ENCODE peak calls at places on chromosomes 12 and 14, in eight cellular contexts. One of them, this sample, is unnamed.

GRCh38 chr14:96160030-96160912 is 44.4 kb upstream of the BDKRB2 start:
- DNase-seq in transverse colon: no peak
- DNase-seq in stomach: peak; percentile 8
- DNase-seq in breast epithelium: peak; percentile 5
- DNase-seq in A549: no peak
- DNase-seq in tibial nerve: no peak
- DNase-seq in H54: no peak
- DNase-seq in HCT116: no peak
- DNase-seq in this sample: no peak

GRCh38 chr12:6158263-6158662 is 33.8 kb upstream of the VWF start:
- DNase-seq in transverse colon: no peak
- DNase-seq in A549: no peak
- DNase-seq in tibial nerve: no peak
- DNase-seq in H54: no peak
- DNase-seq in stomach: no peak
- DNase-seq in HCT116: no peak
- DNase-seq in breast epithelium: no peak
- DNase-seq in this sample: no peak

GRCh38 chr12:5655120-5655519 is 223.2 kb downstream of the NTF3 start:
- DNase-seq in breast epithelium: no peak
- DNase-seq in A549: no peak
- DNase-seq in stomach: no peak
- DNase-seq in tibial nerve: no peak
- DNase-seq in HCT116: no peak
- DNase-seq in H54: no peak
- DNase-seq in transverse colon: no peak
- DNase-seq in this sample: no peak

GRCh38 chr12:90940872-90941499 is 14.0 kb downstream of the CCER1 start:
- DNase-seq in stomach: no peak
- DNase-seq in breast epithelium: no peak
- DNase-seq in A549: peak; percentile 54
- DNase-seq in transverse colon: no peak
- DNase-seq in H54: no peak
- DNase-seq in tibial nerve: no peak
- DNase-seq in HCT116: peak; percentile 55
- DNase-seq in this sample: no peak

GRCh38 chr14:29926228-29926627 is 1.4 kb downstream of the PRKD1 start:
- DNase-seq in A549: no peak
- DNase-seq in stomach: no peak
- DNase-seq in transverse colon: no peak
- DNase-seq in breast epithelium: no peak
- DNase-seq in HCT116: no peak
- DNase-seq in H54: no peak
- DNase-seq in tibial nerve: no peak
- DNase-seq in this sample: no peak

GRCh38 chr14:103522028-103522581 is 525 bp downstream of the CKB start:
- DNase-seq in stomach: no peak
- DNase-seq in H54: no peak
- DNase-seq in transverse colon: no peak
- DNase-seq in A549: no peak
- DNase-seq in HCT116: no peak
- DNase-seq in tibial nerve: no peak
- DNase-seq in breast epithelium: no peak
- DNase-seq in this sample: no peak

GRCh38 chr12:59239993-59240392 is 319.7 kb upstream of the LRIG3 start:
- DNase-seq in stomach: no peak
- DNase-seq in breast epithelium: no peak
- DNase-seq in A549: no peak
- DNase-seq in transverse colon: no peak
- DNase-seq in tibial nerve: no peak
- DNase-seq in H54: no peak
- DNase-seq in HCT116: no peak
- DNase-seq in this sample: no peak

GRCh38 chr14:71187633-71188356 is 280.5 kb downstream of the PCNX1 start:
- DNase-seq in HCT116: no peak
- DNase-seq in tibial nerve: no peak
- DNase-seq in H54: no peak
- DNase-seq in transverse colon: no peak
- DNase-seq in breast epithelium: no peak
- DNase-seq in A549: no peak
- DNase-seq in stomach: no peak
- DNase-seq in this sample: no peak

GRCh38 chr14:77201696-77202095 is 20.1 kb downstream of the TMEM63C start:
- DNase-seq in transverse colon: no peak
- DNase-seq in H54: no peak
- DNase-seq in breast epithelium: no peak
- DNase-seq in A549: no peak
- DNase-seq in HCT116: no peak
- DNase-seq in tibial nerve: no peak
- DNase-seq in stomach: no peak
- DNase-seq in this sample: no peak

GRCh38 chr12:125533434-125534029 is 468.3 kb downstream of the AACS start:
- DNase-seq in H54: peak; percentile 38
- DNase-seq in A549: peak; percentile 31
- DNase-seq in breast epithelium: no peak
- DNase-seq in tibial nerve: no peak
- DNase-seq in transverse colon: peak; percentile 25
- DNase-seq in stomach: peak; percentile 46
- DNase-seq in HCT116: no peak
- DNase-seq in this sample: no peak

GRCh38 chr14:98226411-98226810 is 1045.6 kb downstream of the BCL11B start:
- DNase-seq in breast epithelium: no peak
- DNase-seq in tibial nerve: no peak
- DNase-seq in stomach: no peak
- DNase-seq in transverse colon: no peak
- DNase-seq in A549: no peak
- DNase-seq in HCT116: no peak
- DNase-seq in H54: no peak
- DNase-seq in this sample: no peak

GRCh38 chr12:53048780-53049401 is 974 bp upstream of the TNS2 start:
- DNase-seq in stomach: peak; percentile 59
- DNase-seq in H54: no peak
- DNase-seq in transverse colon: peak; percentile 61
- DNase-seq in tibial nerve: no peak
- DNase-seq in A549: no peak
- DNase-seq in breast epithelium: no peak
- DNase-seq in HCT116: no peak
- DNase-seq in this sample: peak; percentile 87

GRCh38 chr12:6896846-6897435 is 7.7 kb upstream of the LRRC23 start:
- DNase-seq in stomach: no peak
- DNase-seq in breast epithelium: no peak
- DNase-seq in tibial nerve: no peak
- DNase-seq in A549: no peak
- DNase-seq in H54: no peak
- DNase-seq in transverse colon: no peak
- DNase-seq in HCT116: no peak
- DNase-seq in this sample: no peak

GRCh38 chr14:93962701-93963601 is 13.4 kb downstream of the ASB2 start:
- DNase-seq in A549: no peak
- DNase-seq in HCT116: no peak
- DNase-seq in tibial nerve: no peak
- DNase-seq in stomach: no peak
- DNase-seq in H54: no peak
- DNase-seq in breast epithelium: peak; percentile 28
- DNase-seq in transverse colon: peak; percentile 75
- DNase-seq in this sample: peak; percentile 18

GRCh38 chr14:61184117-61184516 is 97.0 kb downstream of the TMEM30B start:
- DNase-seq in stomach: no peak
- DNase-seq in tibial nerve: no peak
- DNase-seq in A549: no peak
- DNase-seq in breast epithelium: no peak
- DNase-seq in H54: peak; percentile 64
- DNase-seq in HCT116: no peak
- DNase-seq in transverse colon: no peak
- DNase-seq in this sample: no peak

GRCh38 chr12:32151552-32151951 is 44.9 kb downstream of the BICD1 start:
- DNase-seq in breast epithelium: no peak
- DNase-seq in H54: no peak
- DNase-seq in A549: no peak
- DNase-seq in transverse colon: no peak
- DNase-seq in stomach: no peak
- DNase-seq in tibial nerve: no peak
- DNase-seq in HCT116: no peak
- DNase-seq in this sample: no peak

GRCh38 chr12:57810450-57810849 is 8.1 kb downstream of the AVIL start:
- DNase-seq in breast epithelium: no peak
- DNase-seq in transverse colon: no peak
- DNase-seq in stomach: no peak
- DNase-seq in HCT116: peak; percentile 34
- DNase-seq in H54: peak; percentile 30
- DNase-seq in A549: no peak
- DNase-seq in tibial nerve: no peak
- DNase-seq in this sample: no peak

DNA sequence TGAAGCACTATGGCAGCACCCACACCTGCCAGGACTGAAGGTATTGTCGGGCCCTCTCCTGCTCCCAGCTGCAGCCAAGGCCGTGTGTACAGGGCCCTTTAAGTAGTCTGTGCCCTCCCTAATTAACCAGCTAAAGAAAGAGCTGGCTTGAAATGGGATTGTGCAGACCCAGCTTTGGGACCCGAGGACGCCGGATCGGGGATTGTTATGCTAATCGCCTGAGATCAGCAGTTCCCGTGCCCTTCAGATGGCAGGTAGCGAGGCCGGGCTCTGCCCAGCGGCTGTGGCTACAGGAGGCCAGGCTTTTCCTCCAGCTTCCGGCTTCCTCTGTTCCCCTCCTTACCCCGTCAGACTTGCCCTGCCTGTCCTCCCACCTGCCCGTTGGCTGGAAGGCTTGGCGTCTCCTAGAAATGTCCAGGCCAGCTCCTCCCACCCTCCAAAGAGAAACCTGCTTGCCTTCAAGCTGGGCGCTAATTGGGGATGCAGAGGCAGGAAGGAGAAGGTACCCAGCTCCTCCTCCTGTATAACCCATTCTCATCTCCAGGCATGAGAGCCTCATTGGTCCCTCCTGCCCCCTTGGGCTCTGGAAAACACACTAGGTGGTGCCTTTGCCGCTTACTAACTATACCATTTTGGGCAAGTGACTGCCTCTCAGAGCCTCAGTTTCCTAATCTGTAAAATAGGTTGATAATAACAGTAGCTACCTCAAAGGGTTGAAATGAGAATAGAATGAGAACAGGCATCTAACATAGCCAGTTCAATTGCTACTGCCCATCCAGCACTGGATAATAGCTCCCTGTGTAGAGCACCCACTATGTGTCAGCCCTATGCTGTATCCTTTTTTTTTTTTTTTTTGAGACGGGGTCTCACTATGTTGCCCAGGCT is 25.8 kb upstream of the MSI1 start:
- DNase-seq in stomach: peak; percentile 91
- DNase-seq in tibial nerve: no peak
- DNase-seq in H54: no peak
- DNase-seq in A549: no peak
- DNase-seq in breast epithelium: peak; percentile 85
- DNase-seq in transverse colon: peak; percentile 70
- DNase-seq in HCT116: no peak
- DNase-seq in this sample: no peak
- TF ChIP-seq POLR2A in stomach: no peak
- TF ChIP-seq POLR2A in tibial nerve: no peak
- TF ChIP-seq POLR2A in H54: no peak
- TF ChIP-seq POLR2A in A549: no peak
- TF ChIP-seq POLR2A in breast epithelium: peak; percentile 14
- TF ChIP-seq POLR2A in transverse colon: peak; percentile 50
- TF ChIP-seq POLR2A in HCT116: no peak
- TF ChIP-seq POLR2A in this sample: no peak

GRCh38 chr12:120978296-120979219 is at the start of gene HNF1A:
- DNase-seq in tibial nerve: no peak
- DNase-seq in stomach: peak; percentile 75
- DNase-seq in HCT116: no peak
- DNase-seq in A549: no peak
- DNase-seq in transverse colon: peak; percentile 74
- DNase-seq in H54: no peak
- DNase-seq in breast epithelium: no peak
- DNase-seq in this sample: no peak
- TF ChIP-seq POLR2A in tibial nerve: no peak
- TF ChIP-seq POLR2A in stomach: no peak
- TF ChIP-seq POLR2A in HCT116: no peak
- TF ChIP-seq POLR2A in A549: peak; percentile 18
- TF ChIP-seq POLR2A in transverse colon: peak; percentile 52
- TF ChIP-seq POLR2A in H54: no peak
- TF ChIP-seq POLR2A in breast epithelium: no peak
- TF ChIP-seq POLR2A in this sample: no peak

DNA sequence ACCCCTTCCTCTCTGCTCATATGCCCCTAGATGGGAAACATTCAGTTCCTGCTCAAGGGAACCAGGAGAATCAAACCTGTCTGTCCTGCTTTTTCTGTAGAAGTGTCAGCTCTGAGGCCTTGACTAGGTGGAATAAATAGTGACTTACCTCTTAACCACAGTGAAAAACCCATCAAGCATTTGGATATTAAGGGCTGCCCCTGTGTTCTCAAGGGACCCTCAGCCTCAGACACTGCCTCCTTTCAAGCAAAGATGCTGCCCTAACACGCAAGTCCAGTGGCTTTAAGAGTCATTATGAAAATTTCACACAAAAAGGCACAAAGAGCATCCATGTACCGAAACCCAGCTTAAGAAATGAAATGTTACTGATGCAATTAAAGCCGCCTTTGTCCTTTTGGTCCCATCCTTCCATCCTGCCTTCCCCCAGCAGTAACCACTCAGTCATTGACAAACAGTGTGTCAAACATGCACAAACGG is 297.2 kb downstream of the ZFP36L1 start:
- DNase-seq in H54: no peak
- DNase-seq in HCT116: no peak
- DNase-seq in tibial nerve: no peak
- DNase-seq in breast epithelium: no peak
- DNase-seq in transverse colon: no peak
- DNase-seq in stomach: no peak
- DNase-seq in A549: no peak
- DNase-seq in this sample: no peak
- TF ChIP-seq POLR2A in H54: no peak
- TF ChIP-seq POLR2A in HCT116: no peak
- TF ChIP-seq POLR2A in tibial nerve: no peak
- TF ChIP-seq POLR2A in breast epithelium: no peak
- TF ChIP-seq POLR2A in transverse colon: no peak
- TF ChIP-seq POLR2A in stomach: no peak
- TF ChIP-seq POLR2A in A549: no peak
- TF ChIP-seq POLR2A in this sample: no peak

GRCh38 chr12:96452271-96452922 is 37.0 kb upstream of the CFAP54 start:
- DNase-seq in breast epithelium: no peak
- DNase-seq in stomach: no peak
- DNase-seq in transverse colon: no peak
- DNase-seq in A549: no peak
- DNase-seq in tibial nerve: no peak
- DNase-seq in HCT116: no peak
- DNase-seq in H54: no peak
- DNase-seq in this sample: no peak

GRCh38 chr12:96447256-96447655 is 42.1 kb upstream of the CFAP54 start:
- DNase-seq in A549: no peak
- DNase-seq in H54: no peak
- DNase-seq in breast epithelium: no peak
- DNase-seq in tibial nerve: no peak
- DNase-seq in HCT116: no peak
- DNase-seq in stomach: no peak
- DNase-seq in transverse colon: no peak
- DNase-seq in this sample: no peak

GRCh38 chr12:96444403-96444802 is 44.2 kb upstream of the CDK17 start:
- DNase-seq in tibial nerve: no peak
- DNase-seq in HCT116: no peak
- DNase-seq in H54: no peak
- DNase-seq in transverse colon: no peak
- DNase-seq in stomach: no peak
- DNase-seq in A549: no peak
- DNase-seq in breast epithelium: no peak
- DNase-seq in this sample: no peak

GRCh38 chr12:96445743-96446655 is 43.4 kb upstream of the CFAP54 start:
- DNase-seq in tibial nerve: no peak
- DNase-seq in breast epithelium: no peak
- DNase-seq in stomach: no peak
- DNase-seq in A549: no peak
- DNase-seq in H54: peak; percentile 35
- DNase-seq in transverse colon: peak; percentile 12
- DNase-seq in HCT116: no peak
- DNase-seq in this sample: no peak

GRCh38 chr12:96448287-96448686 is 41.1 kb upstream of the CFAP54 start:
- DNase-seq in H54: peak; percentile 47
- DNase-seq in transverse colon: no peak
- DNase-seq in A549: no peak
- DNase-seq in HCT116: no peak
- DNase-seq in breast epithelium: no peak
- DNase-seq in tibial nerve: no peak
- DNase-seq in stomach: no peak
- DNase-seq in this sample: no peak
- TF ChIP-seq POLR2A in H54: no peak
- TF ChIP-seq POLR2A in transverse colon: no peak
- TF ChIP-seq POLR2A in A549: no peak
- TF ChIP-seq POLR2A in HCT116: no peak
- TF ChIP-seq POLR2A in breast epithelium: no peak
- TF ChIP-seq POLR2A in tibial nerve: no peak
- TF ChIP-seq POLR2A in stomach: no peak
- TF ChIP-seq POLR2A in this sample: no peak